ENCODE peak calls at places on chromosomes 5 and 9, in seven cellular contexts. One of them, this sample, is unnamed.

GRCh38 chr5:140575309-140575708 is 10.7 kb downstream of the SLC35A4 start:
- DNase-seq in OCI-M1: peak; percentile 24
- DNase-seq in GM13977: no peak
- DNase-seq in AG20443: peak; percentile 67
- DNase-seq in stimulated activated CD4-positive, alpha-beta T cell treated with anti-CD3 and anti-CD28 coated beads, Interleukin-4, amount 100 ng/mL, for 4 hours: no peak
- DNase-seq in pancreas: no peak
- DNase-seq in T-helper 1 cell: no peak
- DNase-seq in this sample: no peak

GRCh38 chr5:55456216-55456895 is 78.4 kb downstream of the PLPP1 start:
- DNase-seq in pancreas: no peak
- DNase-seq in stimulated activated CD4-positive, alpha-beta T cell treated with anti-CD3 and anti-CD28 coated beads, Interleukin-4, amount 100 ng/mL, for 4 hours: no peak
- DNase-seq in GM13977: no peak
- DNase-seq in AG20443: peak; percentile 19
- DNase-seq in OCI-M1: no peak
- DNase-seq in T-helper 1 cell: no peak
- DNase-seq in this sample: no peak

GRCh38 chr5:50406874-50407273 is 34.2 kb downstream of the EMB start:
- DNase-seq in GM13977: no peak
- DNase-seq in AG20443: no peak
- DNase-seq in pancreas: no peak
- DNase-seq in OCI-M1: no peak
- DNase-seq in T-helper 1 cell: no peak
- DNase-seq in stimulated activated CD4-positive, alpha-beta T cell treated with anti-CD3 and anti-CD28 coated beads, Interleukin-4, amount 100 ng/mL, for 4 hours: no peak
- DNase-seq in this sample: no peak

GRCh38 chr5:36606437-36607113 is at the start of gene SLC1A3:
- DNase-seq in stimulated activated CD4-positive, alpha-beta T cell treated with anti-CD3 and anti-CD28 coated beads, Interleukin-4, amount 100 ng/mL, for 4 hours: peak; percentile 16
- DNase-seq in AG20443: peak; percentile 74
- DNase-seq in T-helper 1 cell: no peak
- DNase-seq in GM13977: peak; percentile 40
- DNase-seq in pancreas: no peak
- DNase-seq in OCI-M1: peak; percentile 68
- DNase-seq in this sample: no peak

GRCh38 chr9:26677965-26678745 is 214.4 kb downstream of the CAAP1 start:
- DNase-seq in T-helper 1 cell: no peak
- DNase-seq in pancreas: no peak
- DNase-seq in OCI-M1: no peak
- DNase-seq in GM13977: no peak
- DNase-seq in AG20443: no peak
- DNase-seq in stimulated activated CD4-positive, alpha-beta T cell treated with anti-CD3 and anti-CD28 coated beads, Interleukin-4, amount 100 ng/mL, for 4 hours: no peak
- DNase-seq in this sample: no peak

GRCh38 chr9:137545123-137545522 is 5.1 kb downstream of the PNPLA7 start:
- DNase-seq in stimulated activated CD4-positive, alpha-beta T cell treated with anti-CD3 and anti-CD28 coated beads, Interleukin-4, amount 100 ng/mL, for 4 hours: no peak
- DNase-seq in OCI-M1: no peak
- DNase-seq in pancreas: no peak
- DNase-seq in GM13977: no peak
- DNase-seq in T-helper 1 cell: no peak
- DNase-seq in AG20443: peak; percentile 74
- DNase-seq in this sample: no peak

GRCh38 chr5:151694035-151694485 is 7.3 kb upstream of the SPARC start:
- DNase-seq in OCI-M1: no peak
- DNase-seq in stimulated activated CD4-positive, alpha-beta T cell treated with anti-CD3 and anti-CD28 coated beads, Interleukin-4, amount 100 ng/mL, for 4 hours: no peak
- DNase-seq in AG20443: no peak
- DNase-seq in pancreas: no peak
- DNase-seq in GM13977: no peak
- DNase-seq in T-helper 1 cell: no peak
- DNase-seq in this sample: no peak

GRCh38 chr9:69653261-69653660 is 18.9 kb downstream of the APBA1 start:
- DNase-seq in pancreas: no peak
- DNase-seq in T-helper 1 cell: no peak
- DNase-seq in GM13977: no peak
- DNase-seq in stimulated activated CD4-positive, alpha-beta T cell treated with anti-CD3 and anti-CD28 coated beads, Interleukin-4, amount 100 ng/mL, for 4 hours: no peak
- DNase-seq in OCI-M1: no peak
- DNase-seq in AG20443: no peak
- DNase-seq in this sample: no peak

GRCh38 chr9:121105531-121105930 is 30.8 kb downstream of the CNTRL start:
- DNase-seq in pancreas: no peak
- DNase-seq in stimulated activated CD4-positive, alpha-beta T cell treated with anti-CD3 and anti-CD28 coated beads, Interleukin-4, amount 100 ng/mL, for 4 hours: no peak
- DNase-seq in GM13977: no peak
- DNase-seq in AG20443: no peak
- DNase-seq in T-helper 1 cell: no peak
- DNase-seq in OCI-M1: peak; percentile 61
- DNase-seq in this sample: no peak

GRCh38 chr9:125240649-125240999 is 519 bp downstream of the HSPA5 start:
- DNase-seq in OCI-M1: peak; percentile 67
- DNase-seq in GM13977: no peak
- DNase-seq in T-helper 1 cell: no peak
- DNase-seq in AG20443: peak; percentile 24
- DNase-seq in stimulated activated CD4-positive, alpha-beta T cell treated with anti-CD3 and anti-CD28 coated beads, Interleukin-4, amount 100 ng/mL, for 4 hours: peak; percentile 31
- DNase-seq in pancreas: peak; percentile 84
- DNase-seq in this sample: no peak

GRCh38 chr5:175717837-175718236 is 60.0 kb downstream of the HRH2 start:
- DNase-seq in GM13977: no peak
- DNase-seq in OCI-M1: no peak
- DNase-seq in AG20443: no peak
- DNase-seq in pancreas: no peak
- DNase-seq in T-helper 1 cell: no peak
- DNase-seq in stimulated activated CD4-positive, alpha-beta T cell treated with anti-CD3 and anti-CD28 coated beads, Interleukin-4, amount 100 ng/mL, for 4 hours: no peak
- DNase-seq in this sample: no peak

GRCh38 chr5:109524555-109524954 is 114.8 kb upstream of the PJA2 start:
- DNase-seq in stimulated activated CD4-positive, alpha-beta T cell treated with anti-CD3 and anti-CD28 coated beads, Interleukin-4, amount 100 ng/mL, for 4 hours: no peak
- DNase-seq in OCI-M1: no peak
- DNase-seq in AG20443: no peak
- DNase-seq in T-helper 1 cell: no peak
- DNase-seq in pancreas: no peak
- DNase-seq in GM13977: no peak
- DNase-seq in this sample: no peak

GRCh38 chr5:125476888-125477585 is 730.6 kb upstream of the ZNF608 start:
- DNase-seq in OCI-M1: no peak
- DNase-seq in GM13977: no peak
- DNase-seq in T-helper 1 cell: no peak
- DNase-seq in stimulated activated CD4-positive, alpha-beta T cell treated with anti-CD3 and anti-CD28 coated beads, Interleukin-4, amount 100 ng/mL, for 4 hours: no peak
- DNase-seq in AG20443: no peak
- DNase-seq in pancreas: no peak
- DNase-seq in this sample: no peak

GRCh38 chr9:35944173-35944572 is 13.8 kb downstream of the OR2S2 start:
- DNase-seq in AG20443: no peak
- DNase-seq in pancreas: no peak
- DNase-seq in stimulated activated CD4-positive, alpha-beta T cell treated with anti-CD3 and anti-CD28 coated beads, Interleukin-4, amount 100 ng/mL, for 4 hours: no peak
- DNase-seq in T-helper 1 cell: no peak
- DNase-seq in OCI-M1: no peak
- DNase-seq in GM13977: no peak
- DNase-seq in this sample: no peak

GRCh38 chr5:72160959-72161358 is 53.7 kb downstream of the MAP1B start:
- DNase-seq in pancreas: no peak
- DNase-seq in OCI-M1: no peak
- DNase-seq in AG20443: no peak
- DNase-seq in stimulated activated CD4-positive, alpha-beta T cell treated with anti-CD3 and anti-CD28 coated beads, Interleukin-4, amount 100 ng/mL, for 4 hours: no peak
- DNase-seq in GM13977: no peak
- DNase-seq in T-helper 1 cell: no peak
- DNase-seq in this sample: no peak

GRCh38 chr5:8869932-8870331 is 675.9 kb downstream of the SEMA5A start:
- DNase-seq in GM13977: no peak
- DNase-seq in pancreas: no peak
- DNase-seq in stimulated activated CD4-positive, alpha-beta T cell treated with anti-CD3 and anti-CD28 coated beads, Interleukin-4, amount 100 ng/mL, for 4 hours: no peak
- DNase-seq in T-helper 1 cell: no peak
- DNase-seq in AG20443: no peak
- DNase-seq in OCI-M1: no peak
- DNase-seq in this sample: no peak

GRCh38 chr5:170546257-170546656 is 42.4 kb downstream of the KCNIP1 start:
- DNase-seq in AG20443: no peak
- DNase-seq in GM13977: no peak
- DNase-seq in stimulated activated CD4-positive, alpha-beta T cell treated with anti-CD3 and anti-CD28 coated beads, Interleukin-4, amount 100 ng/mL, for 4 hours: no peak
- DNase-seq in pancreas: no peak
- DNase-seq in OCI-M1: no peak
- DNase-seq in T-helper 1 cell: no peak
- DNase-seq in this sample: no peak

GRCh38 chr9:23556459-23556858 is 269.6 kb downstream of the ELAVL2 start:
- DNase-seq in pancreas: no peak
- DNase-seq in AG20443: no peak
- DNase-seq in T-helper 1 cell: no peak
- DNase-seq in GM13977: no peak
- DNase-seq in OCI-M1: no peak
- DNase-seq in stimulated activated CD4-positive, alpha-beta T cell treated with anti-CD3 and anti-CD28 coated beads, Interleukin-4, amount 100 ng/mL, for 4 hours: no peak
- DNase-seq in this sample: no peak

GRCh38 chr5:123875444-123876264 is 363.7 kb downstream of the CSNK1G3 start:
- DNase-seq in stimulated activated CD4-positive, alpha-beta T cell treated with anti-CD3 and anti-CD28 coated beads, Interleukin-4, amount 100 ng/mL, for 4 hours: no peak
- DNase-seq in AG20443: no peak
- DNase-seq in GM13977: no peak
- DNase-seq in pancreas: no peak
- DNase-seq in T-helper 1 cell: no peak
- DNase-seq in OCI-M1: no peak
- DNase-seq in this sample: no peak

GRCh38 chr5:29672678-29673077 is 1520.8 kb upstream of the CDH6 start:
- DNase-seq in OCI-M1: no peak
- DNase-seq in GM13977: no peak
- DNase-seq in T-helper 1 cell: no peak
- DNase-seq in pancreas: no peak
- DNase-seq in stimulated activated CD4-positive, alpha-beta T cell treated with anti-CD3 and anti-CD28 coated beads, Interleukin-4, amount 100 ng/mL, for 4 hours: no peak
- DNase-seq in AG20443: no peak
- DNase-seq in this sample: no peak

GRCh38 chr9:965497-965896 is 11.0 kb upstream of the DMRT3 start:
- DNase-seq in stimulated activated CD4-positive, alpha-beta T cell treated with anti-CD3 and anti-CD28 coated beads, Interleukin-4, amount 100 ng/mL, for 4 hours: no peak
- DNase-seq in GM13977: no peak
- DNase-seq in AG20443: no peak
- DNase-seq in T-helper 1 cell: no peak
- DNase-seq in OCI-M1: no peak
- DNase-seq in pancreas: no peak
- DNase-seq in this sample: no peak

GRCh38 chr9:135948873-135949665 is 12.1 kb downstream of the UBAC1 start:
- DNase-seq in pancreas: no peak
- DNase-seq in AG20443: no peak
- DNase-seq in OCI-M1: peak; percentile 22
- DNase-seq in T-helper 1 cell: no peak
- DNase-seq in GM13977: no peak
- DNase-seq in stimulated activated CD4-positive, alpha-beta T cell treated with anti-CD3 and anti-CD28 coated beads, Interleukin-4, amount 100 ng/mL, for 4 hours: no peak
- DNase-seq in this sample: no peak

This sample was measured in activated B cell treated with CpG ODN at 0.5 μM for 24 hours.